ENCODE peak calls at places on chromosomes 16 and 17, in four cellular contexts. M is heart left ventricle, A is esophagus squamous epithelium, U is Panc1. Z is an unnamed sample.

GRCh38 chr16:49542391-49542891 is 168.8 kb downstream of the C16orf78 start:
- DNase-seq in M (no peak), A (no peak), U (no peak), Z (no peak)

GRCh38 chr16:2592786-2593185 is 55.0 kb downstream of the PDPK1 start:
- DNase-seq in M (no peak), A (no peak), U (no peak), Z (no peak)

GRCh38 chr16:8934601-8935000 is 29.1 kb downstream of the USP7 start:
- DNase-seq in M (no peak), A (no peak), U (no peak), Z (no peak)

GRCh38 chr17:61073799-61074513 is 325.7 kb upstream of the TBX2 start:
- DNase-seq in M (no peak), A (no peak), U (no peak), Z (no peak)

GRCh38 chr17:78390241-78391050 is 12.0 kb downstream of the PGS1 start:
- DNase-seq in M (no peak), A (no peak), U (no peak), Z (no peak)

GRCh38 chr17:45438931-45439610 is 6.4 kb upstream of the ARHGAP27 start:
- DNase-seq in M (no peak), A (no peak), U (no peak), Z (no peak)

GRCh38 chr17:39027037-39027436 is 59.8 kb upstream of the FBXO47 start:
- DNase-seq in M (peak; percentile 86), A (no peak), U (no peak), Z (peak; percentile 25)

GRCh38 chr17:49910094-49910857 is 58.7 kb upstream of the DLX4 start:
- DNase-seq in M (no peak), A (no peak), U (no peak), Z (no peak)

GRCh38 chr16:59905628-59906027 is 1171.5 kb upstream of the GOT2 start:
- DNase-seq in M (no peak), A (no peak), U (no peak), Z (no peak)

GRCh38 chr16:84329849-84330684 is 35.4 kb downstream of the WFDC1 start:
- DNase-seq in M (no peak), A (no peak), U (no peak), Z (no peak)

GRCh38 chr17:82328994-82329507 is 4.5 kb downstream of the SECTM1 start:
- DNase-seq in M (no peak), A (no peak), U (no peak), Z (peak; percentile 1)

GRCh38 chr16:35398208-35398607 is 1938.8 kb downstream of the TP53TG3F start:
- DNase-seq in M (no peak), A (no peak), U (no peak), Z (no peak)

GRCh38 chr16:89598199-89598598 is 15.2 kb upstream of the DPEP1 start:
- DNase-seq in M (no peak), A (no peak), U (no peak), Z (no peak)

GRCh38 chr16:56369202-56369601 is 56.1 kb downstream of the AMFR start:
- DNase-seq in M (no peak), A (no peak), U (no peak), Z (no peak)

GRCh38 chr16:85750021-85750826 is 672 bp downstream of the C16orf74 start:
- DNase-seq in M (no peak), A (no peak), U (no peak), Z (peak; percentile 28)

GRCh38 chr16:12803203-12804093 is at the start of gene CPPED1:
- DNase-seq in M (peak; percentile 97), A (peak; percentile 82), U (peak; percentile 8), Z (peak; percentile 88)

GRCh38 chr16:87406495-87407088 is 14.5 kb downstream of the MAP1LC3B start:
- DNase-seq in M (no peak), A (no peak), U (no peak), Z (no peak)

GRCh38 chr16:51773051-51773450 is 622.0 kb upstream of the SALL1 start:
- DNase-seq in M (no peak), A (no peak), U (no peak), Z (no peak)

GRCh38 chr16:81823111-81823510 is 44.0 kb downstream of the PLCG2 start:
- DNase-seq in M (peak; percentile 70), A (no peak), U (no peak), Z (peak; percentile 57)

GRCh38 chr16:82995286-82995926 is 368.6 kb downstream of the CDH13 start:
- DNase-seq in M (no peak), A (no peak), U (no peak), Z (no peak)

GRCh38 chr17:76538281-76538931 is 897 bp upstream of the CYGB start:
- DNase-seq in M (no peak), A (no peak), U (no peak), Z (no peak)
- H3K4me3 ChIP-seq in M (peak overlapping the region; percentile 33), A (peak overlapping the region; percentile 40), U (no peak overlapping the region), Z (peak overlapping the region; percentile 27)

DNA sequence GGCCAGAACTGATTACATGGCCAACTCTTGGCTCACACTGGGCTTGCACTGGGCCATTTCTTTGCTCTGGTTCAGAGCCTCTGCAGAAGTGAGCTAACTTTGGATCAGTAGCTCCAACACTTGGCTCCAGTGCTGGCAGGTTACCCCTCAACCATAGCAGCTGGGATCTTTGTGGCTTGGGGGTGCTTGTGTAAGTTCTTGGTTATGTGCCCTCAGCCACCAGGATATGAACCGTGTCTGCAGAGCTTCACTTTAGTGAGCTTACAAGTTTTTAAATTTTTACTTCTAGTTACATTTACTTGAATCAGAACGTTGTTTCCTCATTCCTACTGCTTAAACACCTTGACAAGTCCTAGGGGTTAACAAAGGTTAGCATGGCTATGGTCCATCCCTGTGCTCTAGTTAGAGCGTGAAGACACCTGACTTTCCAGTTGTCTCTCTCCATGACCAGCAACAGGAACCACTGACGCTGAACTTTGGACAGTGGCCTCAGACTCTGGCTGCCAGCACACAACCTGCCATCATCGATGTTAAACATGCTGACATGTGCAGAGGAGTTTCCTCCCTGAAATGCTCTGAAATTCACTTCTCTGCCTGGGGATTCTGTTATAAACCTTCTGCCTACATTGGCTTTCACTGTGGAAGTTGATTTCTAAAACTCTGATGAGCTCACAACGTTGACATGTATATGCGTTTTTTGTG is 4.1 kb downstream of the PDF start:
- DNase-seq in M (no peak), A (no peak), U (no peak), Z (no peak)
- H3K27ac ChIP-seq in M (no peak overlapping the region), A (no peak overlapping the region), U (peak overlapping the region; percentile 61), Z (no peak overlapping the region)

GRCh38 chr16:80802902-80803301 is 1.5 kb downstream of the CDYL2 start:
- DNase-seq in M (no peak), A (no peak), U (no peak), Z (no peak)

GRCh38 chr16:80804451-80805383 is at the start of gene CDYL2:
- DNase-seq in M (peak; percentile 80), A (no peak), U (no peak), Z (peak; percentile 69)

GRCh38 chr16:80804061-80804450 is 342 bp downstream of the CDYL2 start:
- DNase-seq in M (peak; percentile 74), A (no peak), U (no peak), Z (peak; percentile 57)

GRCh38 chr16:80802129-80802528 is 2.3 kb downstream of the CDYL2 start:
- DNase-seq in M (no peak), A (no peak), U (no peak), Z (no peak)

GRCh38 chr16:80803341-80804060 is 897 bp downstream of the CDYL2 start:
- DNase-seq in M (peak; percentile 71), A (no peak), U (no peak), Z (peak; percentile 60)
- H3K4me3 ChIP-seq in M (no peak overlapping the region), A (peak overlapping the region; percentile 58), U (peak overlapping the region; percentile 20), Z (no peak overlapping the region)

DNA sequence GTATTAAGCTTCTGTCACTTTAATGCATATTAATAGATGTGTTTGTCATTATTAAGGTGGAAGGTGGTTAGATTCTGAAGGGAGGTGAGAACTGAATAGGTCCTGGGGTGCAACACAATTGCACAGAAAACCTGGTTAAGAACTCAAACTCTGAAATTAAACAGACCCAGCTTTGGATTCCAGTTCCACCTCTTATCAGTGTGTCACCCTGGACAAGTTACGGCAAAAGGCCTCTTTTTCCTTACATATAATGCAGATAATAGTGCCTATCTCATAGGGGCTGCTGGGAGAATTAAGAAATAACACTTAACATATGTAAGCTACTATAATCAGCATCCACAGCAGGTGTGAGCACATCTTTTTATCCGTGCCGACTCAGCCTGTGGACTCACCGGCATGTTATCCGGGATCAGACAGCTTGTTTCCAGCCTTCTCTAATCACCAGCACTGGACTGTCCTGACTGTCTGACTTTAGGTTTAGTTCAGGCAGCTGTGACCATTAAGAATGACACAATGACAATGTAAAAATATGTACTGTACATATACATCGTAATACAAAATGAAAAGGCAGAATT is 31.4 kb downstream of the TEX2 start:
- DNase-seq in M (no peak), A (no peak), U (no peak), Z (no peak)
- H3K27ac ChIP-seq in M (peak overlapping the region; percentile 49), A (peak overlapping the region; percentile 85), U (no peak overlapping the region), Z (no peak overlapping the region)

GRCh38 chr17:67818110-67819002 is 6.9 kb upstream of the BPTF start:
- DNase-seq in M (no peak), A (no peak), U (no peak), Z (no peak)

GRCh38 chr17:67819722-67820121 is 5.6 kb upstream of the BPTF start:
- DNase-seq in M (no peak), A (no peak), U (no peak), Z (no peak)

GRCh38 chr17:67810464-67810863 is 14.8 kb upstream of the BPTF start:
- DNase-seq in M (no peak), A (no peak), U (no peak), Z (no peak)

GRCh38 chr17:67813803-67814180 is 11.5 kb upstream of the BPTF start:
- DNase-seq in M (no peak), A (no peak), U (no peak), Z (no peak)
- H3K4me3 ChIP-seq in M (no peak overlapping the region), A (no peak overlapping the region), U (no peak overlapping the region), Z (no peak overlapping the region)

Z was measured in CD8-positive, alpha-beta T cell.